ENCODE peak calls at places on chromosome 19, in six cellular contexts. J is MV-4-11; S is T-helper 2 cell; C is right atrium auricular region; A is naive thymus-derived CD8-positive, alpha-beta T cell; X is nucleus accumbens. R is an unnamed sample.
A peak's percentile ranks its signal among the peaks of the same experiment; 100 is the strongest.

GRCh38 chr19:3801412-3802096 is 15.4 kb upstream of the MATK start:
- DNase-seq in J (no peak), S (peak; percentile 80), C (no peak), A (peak; percentile 69), X (peak; percentile 45), R (no peak)

GRCh38 chr19:7013678-7014077 is 7.6 kb downstream of the MBD3L2B start:
- DNase-seq in J (peak; percentile 98), S (no peak), C (peak; percentile 52), A (no peak), X (no peak), R (no peak)

GRCh38 chr19:44532819-44533218 is 3.3 kb upstream of the CEACAM20 start:
- DNase-seq in J (no peak), S (no peak), C (no peak), A (no peak), X (no peak), R (no peak)

GRCh38 chr19:6457958-6458694 is 1.5 kb downstream of the SLC25A23 start:
- DNase-seq in J (peak; percentile 13), S (no peak), C (no peak), A (no peak), X (peak; percentile 4), R (peak; percentile 26)

GRCh38 chr19:10333758-10334339 is 520 bp upstream of the RAVER1 start:
- DNase-seq in J (no peak), S (no peak), C (no peak), A (no peak), X (no peak), R (no peak)

GRCh38 chr19:1673645-1674292 is 21.4 kb upstream of the TCF3 start:
- DNase-seq in J (no peak), S (no peak), C (no peak), A (no peak), X (no peak), R (no peak)

GRCh38 chr19:45368737-45369340 is 1.5 kb downstream of the ERCC2 start:
- DNase-seq in J (no peak), S (no peak), C (no peak), A (no peak), X (no peak), R (no peak)

GRCh38 chr19:16319466-16319865 is 5.2 kb upstream of the KLF2 start:
- DNase-seq in J (peak; percentile 33), S (peak; percentile 43), C (no peak), A (peak; percentile 60), X (no peak), R (no peak)

GRCh38 chr19:9500796-9501195 is 2.4 kb upstream of the ZNF560 start:
- DNase-seq in J (no peak), S (no peak), C (no peak), A (no peak), X (no peak), R (no peak)

GRCh38 chr19:48418317-48419064 is 25.0 kb downstream of the GRIN2D start:
- DNase-seq in J (peak; percentile 88), S (no peak), C (no peak), A (no peak), X (no peak), R (no peak)